ENCODE peak calls at places on chromosomes 1 and 21, in eight cellular contexts. B, A, Y, C, I, G, E and U are unnamed samples. For H3K27me3, the result is how much of the 10 kb centered on the place peaks cover.

GRCh38 chr1:27615346-27616004 is 11.5 kb upstream of the AHDC1 start:
- DNase-seq in B (no peak), A (no peak), Y (no peak), C (no peak), I (no peak), G (peak), E (no peak), U (peak)

GRCh38 chr1:109438798-109439297 is 12.6 kb upstream of the PSMA5 start:
- DNase-seq in B (peak), A (peak), Y (no peak), C (peak), I (peak), G (no peak), E (no peak), U (peak)

GRCh38 chr1:51328279-51328678 is 2.1 kb downstream of the TTC39A start:
- DNase-seq in B (no peak), A (peak), Y (no peak), C (no peak), I (no peak), G (no peak), E (no peak), U (no peak)

GRCh38 chr1:30890502-30891222 is 17.9 kb downstream of the SDC3 start:
- DNase-seq in B (no peak), A (no peak), Y (no peak), C (no peak), I (no peak), G (no peak), E (no peak), U (no peak)

GRCh38 chr1:6141601-6142000 is 38.5 kb downstream of the CHD5 start:
- DNase-seq in B (no peak), A (no peak), Y (no peak), C (no peak), I (no peak), G (peak), E (no peak), U (no peak)

GRCh38 chr21:37071561-37072238 is 1.2 kb downstream of the PIGP start:
- DNase-seq in B (peak), A (peak), Y (peak), C (peak), I (peak), G (peak), E (peak), U (peak)

GRCh38 chr1:55536466-55536865 is 321.3 kb upstream of the USP24 start:
- DNase-seq in B (no peak), A (no peak), Y (no peak), C (no peak), I (no peak), G (no peak), E (no peak), U (no peak)

GRCh38 chr1:66599346-66599745 is 65.4 kb downstream of the SGIP1 start:
- DNase-seq in B (no peak), A (no peak), Y (no peak), C (no peak), I (no peak), G (no peak), E (no peak), U (no peak)

GRCh38 chr1:247266053-247266452 is 10.2 kb downstream of the VN1R5 start:
- DNase-seq in B (no peak), A (no peak), Y (no peak), C (no peak), I (no peak), G (no peak), E (no peak), U (no peak)

GRCh38 chr21:34946385-34947121 is 102.5 kb downstream of the RUNX1 start:
- DNase-seq in B (no peak), A (no peak), Y (no peak), C (no peak), I (no peak), G (no peak), E (no peak), U (no peak)

GRCh38 chr21:26070822-26071425 is 99.6 kb downstream of the APP start:
- DNase-seq in B (peak), A (peak), Y (no peak), C (peak), I (peak), G (no peak), E (peak), U (peak)

GRCh38 chr1:185813401-185813979 is 79.3 kb downstream of the HMCN1 start:
- DNase-seq in B (no peak), A (peak), Y (no peak), C (peak), I (peak), G (no peak), E (peak), U (no peak)

GRCh38 chr1:51330331-51331201 is at the start of gene TTC39A:
- DNase-seq in B (no peak), A (no peak), Y (no peak), C (no peak), I (no peak), G (no peak), E (no peak), U (no peak)

GRCh38 chr1:111214884-111215283 is 12.6 kb upstream of the CHI3L2 start:
- DNase-seq in B (no peak), A (no peak), Y (no peak), C (no peak), I (no peak), G (no peak), E (no peak), U (no peak)

GRCh38 chr1:17984510-17985085 is 123.0 kb upstream of the IGSF21 start:
- DNase-seq in B (no peak), A (peak), Y (no peak), C (no peak), I (no peak), G (peak), E (peak), U (no peak)

GRCh38 chr1:7690076-7690475 is 81.0 kb upstream of the VAMP3 start:
- DNase-seq in B (no peak), A (no peak), Y (peak), C (no peak), I (no peak), G (no peak), E (no peak), U (no peak)

GRCh38 chr1:113073457-113073950 is 506 bp downstream of the LRIG2 start:
- DNase-seq in B (peak), A (peak), Y (peak), C (peak), I (peak), G (peak), E (peak), U (no peak)

DNA sequence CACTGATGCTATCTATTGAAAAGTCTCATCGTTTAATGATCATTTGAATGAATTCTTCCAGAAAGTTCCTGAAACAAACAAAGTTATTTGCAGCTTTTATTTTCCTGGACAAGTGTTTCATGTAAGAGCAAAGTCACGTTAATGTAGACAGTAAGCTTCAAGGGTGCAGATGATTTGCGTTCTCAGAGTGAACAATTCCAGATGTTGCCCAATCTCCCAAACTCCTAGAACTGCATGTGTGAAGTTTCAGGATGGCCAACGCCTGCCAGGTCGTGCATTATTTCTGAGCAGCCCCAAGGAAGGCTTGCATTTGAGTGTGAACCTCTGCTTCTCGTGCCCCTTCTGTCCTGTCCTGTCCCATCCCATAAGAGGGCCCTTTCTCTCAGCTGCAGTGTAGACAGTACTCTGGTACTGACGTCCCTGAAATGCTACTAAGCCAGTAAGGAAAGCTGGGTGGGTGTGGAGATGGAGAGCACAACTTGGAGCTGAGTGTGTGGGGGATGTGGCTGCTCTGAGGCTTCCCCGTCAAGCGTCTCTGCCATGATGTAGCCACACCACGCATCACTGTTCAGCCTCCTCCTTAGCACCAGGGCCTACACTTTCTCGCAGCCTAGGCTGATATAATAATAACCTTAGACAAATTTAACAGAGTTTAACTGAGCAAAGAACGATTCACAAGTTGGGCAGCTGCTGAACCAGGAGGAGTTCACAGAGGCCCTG is 50.2 kb downstream of the RHOU start:
- DNase-seq in B (no peak), A (no peak), Y (no peak), C (no peak), I (no peak), G (no peak), E (peak), U (no peak)
- H3K27me3 ChIP-seq in B (under half), A (under half), Y (under half), C (under half), I (under half), G (half or more), E (under half), U (under half)

GRCh38 chr1:213375002-213375401 is 324.0 kb downstream of the RPS6KC1 start:
- DNase-seq in B (no peak), A (no peak), Y (no peak), C (no peak), I (no peak), G (no peak), E (no peak), U (no peak)

GRCh38 chr1:213374369-213374768 is 323.3 kb downstream of the RPS6KC1 start:
- DNase-seq in B (no peak), A (peak), Y (peak), C (peak), I (peak), G (peak), E (peak), U (peak)

GRCh38 chr1:213370523-213370922 is 319.5 kb downstream of the RPS6KC1 start:
- DNase-seq in B (no peak), A (no peak), Y (no peak), C (no peak), I (no peak), G (no peak), E (no peak), U (no peak)

GRCh38 chr1:213369465-213369864 is 318.4 kb downstream of the RPS6KC1 start:
- DNase-seq in B (no peak), A (no peak), Y (no peak), C (no peak), I (no peak), G (no peak), E (no peak), U (no peak)

DNA sequence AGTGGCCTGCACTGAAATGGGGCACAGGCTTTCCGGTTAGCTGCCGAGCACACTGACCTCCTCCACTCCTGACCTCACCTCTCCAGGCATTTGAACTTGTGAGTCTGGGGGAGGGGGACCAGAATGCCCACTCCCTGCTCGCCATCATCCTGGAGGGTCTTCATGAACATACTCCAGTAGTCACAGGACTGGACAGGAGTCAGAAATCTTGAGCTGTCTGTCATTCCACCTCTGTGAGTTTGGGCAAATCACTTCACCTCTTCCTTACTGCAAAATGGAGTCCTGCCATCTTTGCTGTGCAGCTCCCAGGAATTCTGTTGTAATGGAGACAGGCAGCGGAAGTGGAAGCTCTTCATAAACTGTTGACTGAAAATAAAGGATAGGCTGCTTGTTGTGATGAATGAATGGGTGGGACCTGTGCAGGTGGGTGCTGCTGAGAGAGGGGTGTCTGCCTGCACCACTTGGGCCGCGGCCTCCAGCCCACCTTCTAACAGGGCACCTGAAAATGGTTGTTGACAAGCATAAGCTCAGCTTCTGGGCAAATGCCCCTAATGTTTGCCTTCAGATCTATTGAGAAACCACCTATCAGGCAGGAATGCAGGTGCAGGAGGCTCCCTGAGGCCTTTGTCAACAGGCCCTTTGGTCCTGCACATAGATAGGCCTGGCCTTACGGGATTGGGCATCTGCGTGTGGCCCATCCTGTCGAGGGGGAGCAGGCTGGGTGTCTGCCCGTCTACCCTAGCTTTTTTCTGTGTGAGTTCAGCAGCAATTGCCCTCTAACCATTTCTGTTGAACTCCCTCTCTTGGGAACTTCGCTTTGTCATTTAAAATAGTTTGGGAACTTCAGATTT is 321.0 kb downstream of the RPS6KC1 start:
- DNase-seq in B (no peak), A (no peak), Y (no peak), C (no peak), I (no peak), G (peak), E (no peak), U (no peak)
- H3K27me3 ChIP-seq in B (under half), A (under half), Y (under half), C (under half), I (under half), G (under half), E (under half), U (under half)

GRCh38 chr1:4062560-4062959 is 162.5 kb upstream of the C1orf174 start:
- DNase-seq in B (no peak), A (no peak), Y (peak), C (no peak), I (no peak), G (no peak), E (no peak), U (no peak)

GRCh38 chr1:4062041-4062440 is 162.0 kb upstream of the C1orf174 start:
- DNase-seq in B (no peak), A (no peak), Y (peak), C (no peak), I (no peak), G (peak), E (no peak), U (no peak)

GRCh38 chr1:4063516-4063915 is 163.4 kb upstream of the C1orf174 start:
- DNase-seq in B (no peak), A (no peak), Y (peak), C (no peak), I (no peak), G (no peak), E (no peak), U (no peak)

GRCh38 chr1:4064150-4064889 is 164.2 kb upstream of the C1orf174 start:
- DNase-seq in B (no peak), A (no peak), Y (no peak), C (no peak), I (no peak), G (no peak), E (no peak), U (no peak)

GRCh38 chr1:4062992-4063391 is 162.9 kb upstream of the C1orf174 start:
- DNase-seq in B (no peak), A (no peak), Y (peak), C (no peak), I (no peak), G (no peak), E (no peak), U (no peak)
- H3K27me3 ChIP-seq in B (under half), A (under half), Y (under half), C (under half), I (under half), G (under half), E (under half), U (under half)

DNA sequence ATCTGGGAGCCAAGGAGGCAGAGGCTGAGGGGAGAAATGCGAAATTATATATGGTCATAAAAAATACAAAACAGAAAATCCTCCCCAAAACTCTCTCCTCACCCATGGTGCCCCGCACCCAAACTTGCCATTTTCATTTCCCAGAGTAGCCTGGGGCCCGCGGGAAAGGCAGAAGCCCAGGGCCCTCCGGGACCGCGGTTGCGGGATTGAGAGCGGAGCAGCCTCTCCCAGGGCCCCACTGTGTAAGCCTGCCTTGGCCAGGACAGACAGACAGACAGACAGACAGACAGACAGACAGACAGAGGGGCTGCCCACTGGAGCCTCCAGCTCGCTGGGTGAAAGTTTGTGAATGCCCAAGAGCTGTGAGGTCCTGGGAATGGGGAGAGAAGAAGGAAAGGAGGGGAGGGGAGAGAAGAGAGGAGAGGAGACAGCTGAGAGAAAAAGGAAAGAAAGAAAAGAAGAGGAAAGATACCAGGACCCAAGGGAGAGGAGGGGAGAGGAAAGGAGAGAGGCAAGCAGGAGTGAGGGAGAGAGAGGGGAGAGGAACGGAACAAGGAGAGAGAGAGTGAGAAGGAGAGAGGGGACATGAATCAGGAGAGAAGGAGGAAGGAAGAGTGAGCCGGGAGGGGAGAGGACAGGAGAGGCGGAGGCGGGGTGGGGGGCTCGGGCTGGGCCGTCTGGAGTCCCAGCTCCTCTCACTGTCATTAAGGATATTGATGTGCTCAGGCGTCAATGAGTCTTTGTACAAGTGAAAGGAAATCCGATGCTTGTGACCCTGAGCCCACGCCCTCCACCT is 69.3 kb upstream of the CASZ1 start:
- DNase-seq in B (no peak), A (no peak), Y (peak), C (no peak), I (no peak), G (no peak), E (no peak), U (no peak)
- H3K27me3 ChIP-seq in B (under half), A (half or more), Y (under half), C (under half), I (under half), G (half or more), E (under half), U (under half)